ENCODE peak calls at places on chromosomes 5 and 9, in four cellular contexts. L, M, D and A are unnamed samples.

GRCh38 chr9:136901516-136902258 is 15.4 kb downstream of the TRAF2 start:
- DNase-seq in M (no peak), D (no peak), L (peak; percentile 45), A (peak; percentile 83)

GRCh38 chr9:128787583-128788156 is 617 bp downstream of the TBC1D13 start:
- DNase-seq in D (no peak), L (no peak), M (peak; percentile 36), A (no peak)

GRCh38 chr5:45692481-45692880 is 3.7 kb downstream of the HCN1 start:
- DNase-seq in M (no peak), D (no peak), L (no peak), A (no peak)

GRCh38 chr5:168172718-168173045 is 118.8 kb upstream of the WWC1 start:
- DNase-seq in L (no peak), M (no peak), D (no peak), A (no peak)

GRCh38 chr9:79661279-79661678 is 89.5 kb downstream of the TLE4 start:
- DNase-seq in M (no peak), L (no peak), D (no peak), A (no peak)

GRCh38 chr5:14008819-14009311 is 64.4 kb upstream of the DNAH5 start:
- DNase-seq in D (no peak), L (peak; percentile 85), M (no peak), A (no peak)

GRCh38 chr5:33315170-33315569 is 125.6 kb upstream of the TARS1 start:
- DNase-seq in D (no peak), L (peak; percentile 66), M (no peak), A (no peak)

GRCh38 chr5:164306662-164307061 is 801.2 kb downstream of the MAT2B start:
- DNase-seq in M (no peak), L (peak; percentile 60), D (no peak), A (no peak)

GRCh38 chr5:178090856-178091255 is 22.5 kb upstream of the N4BP3 start:
- DNase-seq in D (no peak), L (no peak), M (no peak), A (no peak)

GRCh38 chr5:161051920-161052500 is 200.0 kb upstream of the ATP10B start:
- DNase-seq in L (no peak), D (no peak), M (no peak), A (no peak)

GRCh38 chr9:111067472-111067871 is 29.2 kb upstream of the LPAR1 start:
- DNase-seq in D (no peak), M (no peak), L (no peak), A (no peak)

GRCh38 chr5:89064691-89065207 is 181.8 kb upstream of the MEF2C start:
- DNase-seq in M (no peak), D (no peak), L (no peak), A (no peak)

GRCh38 chr9:93178851-93179786 is 4.8 kb upstream of the WNK2 start:
- DNase-seq in D (no peak), M (no peak), L (no peak), A (no peak)

DNA sequence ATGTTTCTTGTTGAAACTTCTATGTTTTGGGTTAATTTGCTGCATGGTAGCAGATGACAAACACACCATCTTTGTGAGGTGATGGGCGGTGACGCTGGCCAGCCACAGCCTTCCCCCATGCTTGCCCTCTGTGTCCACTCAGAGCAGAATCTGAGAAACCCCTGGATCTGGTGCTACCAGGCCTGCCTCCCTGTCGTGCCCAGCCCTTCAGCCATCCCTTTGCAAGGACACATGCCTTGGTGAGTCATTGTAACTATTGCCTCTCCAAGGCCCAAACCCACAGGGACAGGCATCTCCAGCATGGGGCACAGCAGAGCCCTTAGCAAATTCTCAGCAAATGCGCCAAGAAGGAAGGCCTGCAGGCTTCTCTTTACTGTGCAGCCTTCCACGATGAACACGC is 48.1 kb upstream of the FCN1 start:
- DNase-seq in D (no peak), M (no peak), L (no peak), A (no peak)
- TF ChIP-seq CHD1 in D (no peak), M (no peak), L (no peak), A (no peak)

GRCh38 chr5:61912559-61912958 is 393.4 kb upstream of the KIF2A start:
- DNase-seq in M (no peak), D (no peak), L (no peak), A (no peak)

GRCh38 chr5:61919920-61920319 is 386.1 kb upstream of the KIF2A start:
- DNase-seq in M (no peak), L (no peak), D (no peak), A (no peak)

GRCh38 chr5:61918606-61919005 is 387.4 kb upstream of the KIF2A start:
- DNase-seq in M (no peak), D (no peak), L (no peak), A (no peak)

GRCh38 chr5:61915646-61916045 is 390.4 kb upstream of the KIF2A start:
- DNase-seq in D (peak; percentile 48), M (peak; percentile 4), L (no peak), A (no peak)

GRCh38 chr5:61916621-61917620 is 389.1 kb upstream of the KIF2A start:
- DNase-seq in M (peak; percentile 12), D (no peak), L (peak; percentile 1), A (no peak)
- TF ChIP-seq CHD1 in M (no peak), D (no peak), L (no peak), A (no peak)

GRCh38 chr5:152380415-152381123 is 24.5 kb downstream of the NMUR2 start:
- DNase-seq in L (no peak), D (no peak), M (no peak), A (no peak)

GRCh38 chr5:152379331-152379730 is 25.7 kb downstream of the NMUR2 start:
- DNase-seq in M (no peak), L (no peak), D (no peak), A (no peak)

GRCh38 chr5:152376871-152377270 is 28.2 kb downstream of the NMUR2 start:
- DNase-seq in M (no peak), D (no peak), L (no peak), A (no peak)

GRCh38 chr5:152374711-152375275 is 30.3 kb downstream of the NMUR2 start:
- DNase-seq in M (no peak), D (no peak), L (no peak), A (no peak)

GRCh38 chr5:152378730-152379129 is 26.3 kb downstream of the NMUR2 start:
- DNase-seq in D (no peak), L (no peak), M (no peak), A (no peak)
- TF ChIP-seq CHD1 in D (no peak), L (no peak), M (no peak), A (no peak)

DNA sequence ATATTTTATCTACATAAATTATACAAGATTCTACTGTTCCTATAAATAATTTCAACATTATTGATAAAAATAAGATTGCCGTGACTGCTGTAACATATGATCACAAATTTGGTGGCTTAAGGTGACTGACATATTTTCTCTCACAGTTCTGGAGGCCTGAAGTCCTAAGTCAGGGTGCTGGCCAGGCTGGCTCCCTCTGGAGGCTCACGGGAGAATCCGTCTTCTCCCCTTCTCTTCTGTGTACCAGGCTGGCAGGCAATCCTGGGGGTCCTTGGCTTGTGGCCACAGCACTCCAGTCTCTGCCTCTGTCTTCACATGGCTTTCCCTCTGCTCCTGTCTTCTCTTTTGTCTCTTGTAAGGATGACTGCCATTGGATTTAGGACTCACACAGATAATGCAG is 31.7 kb upstream of the IRX2 start:
- DNase-seq in M (peak; percentile 7), L (no peak), D (no peak), A (no peak)
- TF ChIP-seq CHD1 in M (no peak), L (no peak), D (no peak), A (no peak)

GRCh38 chr5:10199700-10200099 is 50.0 kb downstream of the ATPSCKMT start:
- DNase-seq in D (no peak), L (no peak), M (no peak), A (no peak)
- TF ChIP-seq CHD1 in D (no peak), L (no peak), M (no peak), A (no peak)

DNA sequence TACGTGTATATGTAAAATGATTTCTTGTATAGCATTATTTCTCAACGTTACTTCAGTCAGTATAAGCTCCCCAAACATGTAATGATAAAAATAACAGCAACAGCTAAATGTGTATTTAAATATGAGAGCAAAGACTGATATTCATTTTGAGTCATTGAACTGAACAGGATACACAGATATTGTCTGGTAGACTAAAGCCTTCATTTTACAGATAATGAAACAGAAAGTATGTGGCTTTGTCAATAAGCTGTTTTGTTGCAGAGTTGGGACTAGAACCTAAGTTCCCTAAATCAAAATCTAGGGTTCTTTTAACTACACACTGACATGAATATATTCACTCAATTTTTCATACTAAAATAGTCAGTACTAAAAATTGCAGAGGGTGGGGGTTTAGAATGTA is 80.4 kb upstream of the MARCHF11 start:
- DNase-seq in M (no peak), L (no peak), D (no peak), A (no peak)
- TF ChIP-seq CHD1 in M (no peak), L (no peak), D (no peak), A (no peak)

DNA sequence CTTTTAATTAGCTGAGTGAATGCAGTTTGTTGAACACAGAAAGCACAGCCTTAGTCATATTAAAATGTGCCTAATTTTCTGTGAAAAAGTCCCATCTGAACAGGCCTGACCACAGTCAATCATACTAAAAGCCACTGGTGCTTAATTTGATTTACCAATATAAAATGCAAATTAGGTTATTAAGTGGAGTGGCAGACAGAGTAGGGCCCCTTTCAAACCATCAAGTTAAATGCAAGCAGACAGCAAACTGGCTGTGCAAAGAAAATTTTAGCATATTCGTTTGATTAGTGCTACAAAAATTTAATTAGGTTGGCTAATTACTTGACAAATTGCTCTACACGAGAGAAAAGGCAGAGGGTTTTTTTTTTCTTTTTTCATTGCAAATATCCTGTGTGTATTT is 176.1 kb downstream of the ISL1 start:
- DNase-seq in L (no peak), M (no peak), D (no peak), A (no peak)
- TF ChIP-seq CHD1 in L (no peak), M (no peak), D (no peak), A (no peak)

DNA sequence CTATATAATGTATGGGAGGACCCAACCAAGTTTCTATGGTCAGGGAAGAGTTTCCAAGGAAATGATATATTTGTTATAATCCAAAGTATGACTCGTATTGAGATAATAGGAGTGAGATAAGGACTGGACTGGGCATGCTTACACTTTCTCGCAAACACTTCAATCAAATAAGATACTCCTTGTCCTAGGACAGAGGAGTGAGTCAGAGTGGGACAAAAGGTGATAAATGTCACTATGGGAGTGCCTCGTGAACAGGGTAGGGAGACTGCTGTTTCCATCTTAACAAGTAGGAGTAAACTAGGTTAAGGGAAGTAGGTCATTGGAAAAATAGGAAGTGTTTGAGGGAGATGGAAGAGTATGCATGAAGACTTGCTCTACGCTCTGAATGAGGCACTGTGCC is 47.3 kb downstream of the MACIR start:
- DNase-seq in D (no peak), L (peak; percentile 0), M (no peak), A (no peak)
- TF ChIP-seq CHD1 in D (no peak), L (no peak), M (no peak), A (no peak)